ENCODE peak calls at places on chromosomes 1 and 21, in four cellular contexts. I is IMR-90, H is fibroblast of lung, X is cardiac muscle cell. N is an unnamed sample.

GRCh38 chr1:224253721-224254120 is 70.7 kb downstream of the DEGS1 start:
- DNase-seq in I (peak), X (no peak), H (no peak), N (no peak)

GRCh38 chr1:222792744-222793143 is 22.1 kb upstream of the DISP1 start:
- DNase-seq in H (peak), I (peak), X (peak), N (no peak)

GRCh38 chr1:213474054-213474453 is 423.0 kb downstream of the RPS6KC1 start:
- DNase-seq in X (peak), H (no peak), I (no peak), N (no peak)

GRCh38 chr1:205495237-205495823 is 9.1 kb upstream of the CDK18 start:
- DNase-seq in X (peak), H (no peak), I (no peak), N (no peak)

GRCh38 chr1:14987829-14988603 is 165.5 kb upstream of the TMEM51 start:
- DNase-seq in I (no peak), H (no peak), X (no peak), N (no peak)

GRCh38 chr1:72462506-72462905 is 180.2 kb upstream of the NEGR1 start:
- DNase-seq in X (no peak), I (no peak), H (no peak), N (no peak)

GRCh38 chr1:119285482-119285881 is 83.1 kb upstream of the HAO2 start:
- DNase-seq in I (peak), X (no peak), H (peak), N (no peak)

GRCh38 chr1:235648954-235649721 is 446 bp downstream of the GNG4 start:
- DNase-seq in I (peak), X (peak), H (peak), N (no peak)

GRCh38 chr1:181239086-181239485 is 150.6 kb downstream of the IER5 start:
- DNase-seq in X (no peak), I (no peak), H (no peak), N (no peak)

GRCh38 chr1:112998592-112999235 is 42.7 kb upstream of the SLC16A1 start:
- DNase-seq in X (peak), H (peak), I (peak), N (peak)

DNA sequence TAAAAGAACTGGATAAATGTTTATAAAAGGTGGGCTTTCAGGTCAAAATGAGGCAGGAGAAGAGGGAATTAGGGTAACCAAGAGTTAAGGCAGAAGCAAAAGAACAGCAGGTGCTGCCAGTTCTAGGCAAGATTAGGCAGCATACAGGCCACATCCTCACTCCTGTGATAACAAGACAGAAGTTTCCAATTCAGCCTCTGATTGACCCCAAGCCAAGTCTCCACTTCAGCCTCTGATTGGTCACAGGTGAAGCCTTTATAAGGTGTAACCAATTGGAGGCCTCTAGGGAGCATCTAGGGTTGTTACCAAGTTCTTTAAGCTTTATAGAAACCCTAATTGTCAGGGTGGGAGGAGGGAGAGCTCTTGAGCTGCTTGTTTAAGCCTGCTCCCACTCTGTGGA is 160.8 kb downstream of the MATN1 start:
- DNase-seq in X (no peak), H (no peak), I (no peak), N (no peak)
- H3K4me3 ChIP-seq in X (no peak), H (no peak), I (no peak), N (no peak)

DNA sequence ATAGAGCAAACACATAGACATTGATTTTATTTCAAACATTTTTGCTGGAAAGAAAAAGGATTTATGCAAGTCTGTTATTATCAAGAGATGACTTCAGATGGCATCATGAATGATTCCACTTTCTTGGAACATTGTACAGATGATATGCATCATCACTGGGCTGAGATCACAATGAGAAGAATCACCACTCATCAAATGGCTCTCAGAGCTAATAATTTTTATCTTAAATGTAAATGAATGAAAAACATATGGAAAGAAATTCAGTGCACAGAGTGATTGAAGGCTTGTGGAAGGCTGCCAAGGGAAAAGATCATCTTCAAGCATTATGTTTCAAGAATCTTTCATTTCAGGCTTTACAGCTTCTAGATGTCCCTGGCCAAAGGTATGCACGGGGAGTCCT is 955.7 kb downstream of the TTLL7 start:
- DNase-seq in I (no peak), H (no peak), X (no peak), N (no peak)
- H3K27ac ChIP-seq in I (no peak), H (no peak), X (no peak), N (no peak)

DNA sequence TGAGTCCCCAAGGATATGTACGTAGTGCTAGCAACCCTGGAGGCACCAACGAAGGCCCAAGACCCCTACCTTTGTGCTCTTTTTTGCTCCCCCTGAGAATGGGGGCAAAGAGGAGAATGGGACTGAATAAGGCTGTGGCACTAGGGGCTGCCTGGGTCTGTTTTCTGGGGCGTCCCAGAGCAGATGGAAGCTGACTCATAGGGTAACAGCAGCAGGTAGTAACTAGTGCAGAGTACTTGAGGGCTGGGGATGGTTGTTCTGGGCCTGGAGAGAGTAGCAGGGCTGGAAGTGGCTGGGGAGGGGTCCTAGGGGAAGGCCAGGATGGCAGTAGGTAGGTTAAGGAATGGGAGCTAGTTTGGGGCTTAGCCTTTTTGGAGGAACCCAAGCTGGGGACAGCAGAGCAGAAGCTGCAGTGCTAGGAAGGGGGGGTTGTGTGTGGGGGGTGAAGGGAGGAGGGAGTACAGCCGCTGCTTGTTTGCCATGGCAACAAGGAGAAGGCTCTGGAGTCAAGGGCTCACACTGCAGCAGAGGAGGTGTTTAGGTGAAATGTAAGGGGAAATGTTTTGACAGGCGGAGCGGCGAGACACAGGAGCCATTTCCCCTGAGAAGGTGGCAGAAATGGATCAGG is 1.8 kb downstream of the NCDN start:
- DNase-seq in I (no peak), X (no peak), H (no peak), N (no peak)
- H3K4me3 ChIP-seq in I (no peak), X (no peak), H (no peak), N (peak)

GRCh38 chr21:17472167-17472566 is 40.7 kb upstream of the CXADR start:
- DNase-seq in X (no peak), H (no peak), I (no peak), N (no peak)

GRCh38 chr21:17479606-17480005 is 33.2 kb upstream of the CXADR start:
- DNase-seq in H (no peak), I (no peak), X (no peak), N (no peak)

GRCh38 chr21:17472592-17473271 is 40.1 kb upstream of the CXADR start:
- DNase-seq in X (no peak), I (no peak), H (no peak), N (no peak)

DNA sequence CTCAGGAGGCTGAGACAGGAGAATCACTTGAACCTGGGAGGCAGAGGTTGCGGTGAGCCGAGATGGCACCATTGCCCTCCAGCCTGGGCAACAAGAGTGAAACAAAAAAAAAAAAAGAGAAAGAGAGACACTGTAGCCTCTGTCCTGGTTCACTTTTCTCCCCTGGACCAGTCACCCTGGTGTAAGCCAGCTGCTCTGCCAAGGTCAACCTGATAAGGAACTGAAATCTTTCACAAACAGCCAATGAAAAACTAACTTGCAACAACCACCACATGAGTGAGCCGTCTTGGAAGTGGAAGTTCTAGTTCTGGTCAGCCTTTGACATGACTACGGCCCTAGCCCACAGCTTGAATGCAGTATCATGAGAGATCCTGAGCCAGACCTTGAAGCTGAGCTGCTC is 36.8 kb upstream of the CXADR start:
- DNase-seq in I (no peak), H (no peak), X (no peak), N (no peak)
- H3K27ac ChIP-seq in I (no peak), H (no peak), X (no peak), N (no peak)

DNA sequence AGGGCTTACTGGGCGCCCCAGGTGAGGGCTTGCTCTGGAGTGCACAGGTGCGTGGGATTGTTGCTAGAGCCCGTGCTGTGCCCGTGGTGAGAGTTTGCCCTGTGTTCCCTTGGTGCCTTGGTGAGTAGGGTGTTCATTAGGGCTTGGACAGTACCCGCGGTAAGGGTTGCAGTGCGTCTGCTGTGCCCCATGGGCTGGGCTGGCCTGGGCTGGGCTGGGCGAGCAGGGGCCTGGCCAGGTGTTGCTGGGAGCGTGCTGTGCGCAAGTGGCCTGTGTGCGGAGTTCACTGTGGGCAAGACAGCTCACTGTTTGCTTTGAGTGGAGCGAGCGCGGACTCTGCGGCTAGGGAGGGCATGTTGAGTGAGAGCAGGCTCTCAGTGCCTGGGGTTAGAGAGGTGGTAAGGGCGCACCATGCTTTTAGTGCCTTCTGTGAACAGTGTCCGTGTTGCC is 724 bp downstream of the CR1L start:
- DNase-seq in I (no peak), X (no peak), H (no peak), N (no peak)
- H3K4me3 ChIP-seq in I (no peak), X (peak), H (no peak), N (no peak)

N was measured in dorsolateral prefrontal cortex.